ENCODE peak calls at places on chromosomes 2 and 18, in five cellular contexts. T is aorta, H is fibroblast of mammary gland, U is HAP-1, L is left ventricle myocardium inferior. S is an unnamed sample.

GRCh38 chr2:178163395-178163794 is 30.9 kb upstream of the OSBPL6 start:
- DNase-seq in T (no peak), H (peak), U (no peak), L (no peak), S (no peak)

GRCh38 chr2:226673314-226673723 is 126.3 kb downstream of the IRS1 start:
- DNase-seq in T (no peak), H (peak), U (no peak), L (no peak), S (no peak)

GRCh38 chr2:227153307-227153706 is 10.7 kb downstream of the COL4A4 start:
- DNase-seq in T (no peak), H (no peak), U (no peak), L (no peak), S (no peak)

GRCh38 chr2:196041786-196042185 is 26.9 kb downstream of the DNAH7 start:
- DNase-seq in T (no peak), H (peak), U (no peak), L (no peak), S (no peak)

GRCh38 chr2:51289045-51289444 is 257.1 kb upstream of the NRXN1 start:
- DNase-seq in T (no peak), H (no peak), U (no peak), L (no peak), S (no peak)

GRCh38 chr18:61362511-61362910 is 29.3 kb downstream of the CDH20 start:
- DNase-seq in T (no peak), H (no peak), U (no peak), L (no peak), S (no peak)

GRCh38 chr2:15996536-15997423 is 56.4 kb downstream of the MYCN start:
- DNase-seq in T (no peak), H (no peak), U (no peak), L (no peak), S (no peak)

GRCh38 chr2:55109219-55109891 is 59.1 kb upstream of the RTN4 start:
- DNase-seq in T (no peak), H (peak), U (no peak), L (no peak), S (no peak)

GRCh38 chr2:143205106-143205764 is 76.0 kb downstream of the ARHGAP15 start:
- DNase-seq in T (no peak), H (peak), U (no peak), L (no peak), S (no peak)

GRCh38 chr2:179104736-179105135 is 54.8 kb upstream of the CCDC141 start:
- DNase-seq in T (no peak), H (peak), U (no peak), L (no peak), S (no peak)

GRCh38 chr2:29323961-29324360 is 208.7 kb downstream of the CLIP4 start:
- DNase-seq in T (no peak), H (peak), U (no peak), L (no peak), S (no peak)

GRCh38 chr18:77765468-77765867 is 515.8 kb downstream of the GALR1 start:
- DNase-seq in T (no peak), H (peak), U (no peak), L (no peak), S (no peak)

GRCh38 chr2:177380181-177380580 is 12.4 kb upstream of the AGPS start:
- DNase-seq in T (no peak), H (no peak), U (no peak), L (no peak), S (no peak)

GRCh38 chr2:105502625-105503334 is 103.9 kb upstream of the FHL2 start:
- DNase-seq in T (no peak), H (peak), U (no peak), L (no peak), S (no peak)

GRCh38 chr2:21039080-21039556 is 4.8 kb downstream of the APOB start:
- DNase-seq in T (no peak), H (no peak), U (no peak), L (no peak), S (no peak)

GRCh38 chr2:97740590-97741182 is 27.3 kb downstream of the ZAP70 start:
- DNase-seq in T (peak), H (peak), U (peak), L (peak), S (no peak)

GRCh38 chr2:231129216-231129615 is 4.4 kb upstream of the HTR2B start:
- DNase-seq in T (no peak), H (no peak), U (no peak), L (no peak), S (no peak)

GRCh38 chr2:99636432-99637034 is 146.7 kb upstream of the REV1 start:
- DNase-seq in T (peak), H (no peak), U (no peak), L (peak), S (peak)

GRCh38 chr18:75211002-75211621 is 515 bp downstream of the TSHZ1 start:
- DNase-seq in T (no peak), H (no peak), U (no peak), L (no peak), S (no peak)

GRCh38 chr2:101114815-101115214 is 36.4 kb downstream of the TBC1D8 start:
- DNase-seq in T (no peak), H (no peak), U (no peak), L (no peak), S (no peak)

GRCh38 chr2:6845312-6845711 is 20.4 kb downstream of the CMPK2 start:
- DNase-seq in T (no peak), H (no peak), U (no peak), L (no peak), S (no peak)

GRCh38 chr18:57887984-57888383 is 84.9 kb upstream of the ATP8B1 start:
- DNase-seq in T (no peak), H (no peak), U (no peak), L (no peak), S (no peak)

GRCh38 chr18:62590799-62591640 is 68.2 kb downstream of the ZCCHC2 start:
- DNase-seq in T (no peak), H (no peak), U (no peak), L (no peak), S (no peak)

GRCh38 chr2:133326651-133327397 is 241.4 kb downstream of the NCKAP5 start:
- DNase-seq in T (no peak), H (no peak), U (no peak), L (no peak), S (no peak)

GRCh38 chr18:49663755-49664085 is 101.9 kb downstream of the LIPG start:
- DNase-seq in T (no peak), H (peak), U (no peak), L (no peak), S (no peak)

GRCh38 chr2:189210250-189211075 is 30.9 kb upstream of the COL5A2 start:
- DNase-seq in T (peak), H (peak), U (no peak), L (peak), S (no peak)

GRCh38 chr2:228083131-228083530 is 98.4 kb downstream of the SPHKAP start:
- DNase-seq in T (no peak), H (no peak), U (no peak), L (no peak), S (no peak)

GRCh38 chr2:55163895-55164509 is 68.1 kb downstream of the CLHC1 start:
- DNase-seq in T (no peak), H (no peak), U (no peak), L (no peak), S (no peak)

GRCh38 chr2:58042486-58042970 is 4.1 kb upstream of the VRK2 start:
- DNase-seq in T (no peak), H (peak), U (peak), L (no peak), S (no peak)
- H3K4me3 ChIP-seq in T (no peak), H (no peak), U (no peak), L (no peak), S (no peak)

GRCh38 chr2:112033600-112033999 is 21.5 kb upstream of the TMEM87B start:
- DNase-seq in T (no peak), H (peak), U (no peak), L (no peak), S (no peak)
- H3K4me3 ChIP-seq in T (no peak), H (no peak), U (no peak), L (no peak), S (no peak)

GRCh38 chr2:234478121-234478858 is 18.6 kb downstream of the ARL4C start:
- DNase-seq in T (no peak), H (no peak), U (no peak), L (no peak), S (no peak)
- H3K4me3 ChIP-seq in T (no peak), H (no peak), U (no peak), L (no peak), S (no peak)

GRCh38 chr2:147483293-147483669 is 361.5 kb upstream of the ACVR2A start:
- DNase-seq in T (no peak), H (no peak), U (no peak), L (no peak), S (no peak)
- H3K4me3 ChIP-seq in T (no peak), H (no peak), U (no peak), L (no peak), S (no peak)

DNA sequence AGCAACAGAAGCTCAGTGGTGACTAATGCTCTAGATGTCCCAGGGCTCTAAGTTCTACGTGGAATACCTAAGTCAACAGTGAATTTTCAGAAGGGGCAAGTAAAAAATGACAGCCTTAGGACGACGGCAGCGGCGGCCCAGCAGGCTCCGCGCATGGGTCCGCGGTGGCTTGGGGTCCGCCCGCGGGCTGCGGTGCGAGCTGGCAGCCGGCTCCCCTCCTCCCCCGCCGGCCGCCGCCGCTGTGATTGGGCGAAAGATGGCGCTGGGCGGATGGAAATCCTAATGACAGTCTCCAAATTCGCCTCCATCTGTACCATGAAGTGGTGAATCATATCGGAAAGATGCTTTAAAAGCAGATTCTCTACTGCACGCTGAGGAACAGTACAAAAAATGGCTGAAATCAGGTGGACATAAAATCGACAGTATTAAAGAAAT is 74.7 kb downstream of the HNRNPLL start:
- DNase-seq in T (peak), H (peak), U (peak), L (peak), S (no peak)
- H3K4me3 ChIP-seq in T (peak), H (peak), U (peak), L (peak), S (peak)

S was measured in right lobe of liver.